ENCODE peak calls at places on chromosomes 11 and 22, in eight cellular contexts. G, Z, K, R, P, M, J and Y are unnamed samples.

GRCh38 chr11:1470681-1471611 is 15.6 kb downstream of the MOB2 start:
- DNase-seq in M (peak), K (no peak), G (no peak), Z (no peak), R (no peak), P (no peak), J (no peak), Y (no peak)

GRCh38 chr11:114482114-114482513 is 42.8 kb downstream of the REXO2 start:
- DNase-seq in P (no peak), R (no peak), G (no peak), M (no peak), J (no peak), Z (no peak), K (no peak), Y (no peak)

GRCh38 chr11:111531687-111532364 is 8.7 kb upstream of the LAYN start:
- DNase-seq in J (no peak), M (no peak), G (peak), Z (peak), R (peak), K (no peak), P (no peak), Y (peak)

GRCh38 chr11:122754553-122755322 is 83.6 kb upstream of the CRTAM start:
- DNase-seq in G (no peak), Z (peak), R (peak), K (no peak), J (no peak), M (peak), P (peak), Y (no peak)

GRCh38 chr22:19012308-19012990 is 76.4 kb upstream of the PRODH start:
- DNase-seq in P (no peak), Z (no peak), R (no peak), J (no peak), G (no peak), K (no peak), M (no peak), Y (no peak)

GRCh38 chr22:41222846-41223507 is 17.8 kb downstream of the CHADL start:
- DNase-seq in M (no peak), P (no peak), R (no peak), K (no peak), G (no peak), J (no peak), Z (no peak), Y (no peak)

GRCh38 chr11:120133216-120134105 is 4.5 kb downstream of the TRIM29 start:
- DNase-seq in G (no peak), M (peak), P (peak), K (no peak), Z (no peak), R (no peak), J (no peak), Y (no peak)

GRCh38 chr11:110513521-110514450 is 84.0 kb downstream of the FDX1 start:
- DNase-seq in Z (no peak), M (no peak), P (no peak), J (no peak), K (no peak), G (no peak), R (no peak), Y (no peak)

GRCh38 chr11:61890536-61891330 is 612 bp downstream of the FADS3 start:
- DNase-seq in P (peak), J (peak), Z (peak), M (peak), R (no peak), K (peak), G (peak), Y (peak)

GRCh38 chr22:40727607-40728325 is 48.5 kb downstream of the MCHR1 start:
- DNase-seq in R (no peak), P (no peak), Z (no peak), G (no peak), M (no peak), K (no peak), J (no peak), Y (no peak)

GRCh38 chr11:13681470-13681869 is 13.0 kb downstream of the FAR1 start:
- DNase-seq in G (no peak), K (no peak), P (no peak), M (no peak), R (no peak), Z (no peak), J (no peak), Y (no peak)

GRCh38 chr11:122116591-122116990 is 576 bp upstream of the BLID start:
- DNase-seq in P (no peak), M (no peak), J (no peak), K (no peak), Z (no peak), R (no peak), G (no peak), Y (no peak)

GRCh38 chr11:115500547-115501503 is 3.4 kb downstream of the CADM1 start:
- DNase-seq in P (no peak), Z (no peak), J (no peak), K (peak), R (no peak), G (peak), M (no peak), Y (no peak)

GRCh38 chr11:110514967-110515366 is 85.2 kb downstream of the FDX1 start:
- DNase-seq in J (no peak), Z (no peak), R (no peak), M (no peak), K (no peak), P (no peak), G (no peak), Y (no peak)

DNA sequence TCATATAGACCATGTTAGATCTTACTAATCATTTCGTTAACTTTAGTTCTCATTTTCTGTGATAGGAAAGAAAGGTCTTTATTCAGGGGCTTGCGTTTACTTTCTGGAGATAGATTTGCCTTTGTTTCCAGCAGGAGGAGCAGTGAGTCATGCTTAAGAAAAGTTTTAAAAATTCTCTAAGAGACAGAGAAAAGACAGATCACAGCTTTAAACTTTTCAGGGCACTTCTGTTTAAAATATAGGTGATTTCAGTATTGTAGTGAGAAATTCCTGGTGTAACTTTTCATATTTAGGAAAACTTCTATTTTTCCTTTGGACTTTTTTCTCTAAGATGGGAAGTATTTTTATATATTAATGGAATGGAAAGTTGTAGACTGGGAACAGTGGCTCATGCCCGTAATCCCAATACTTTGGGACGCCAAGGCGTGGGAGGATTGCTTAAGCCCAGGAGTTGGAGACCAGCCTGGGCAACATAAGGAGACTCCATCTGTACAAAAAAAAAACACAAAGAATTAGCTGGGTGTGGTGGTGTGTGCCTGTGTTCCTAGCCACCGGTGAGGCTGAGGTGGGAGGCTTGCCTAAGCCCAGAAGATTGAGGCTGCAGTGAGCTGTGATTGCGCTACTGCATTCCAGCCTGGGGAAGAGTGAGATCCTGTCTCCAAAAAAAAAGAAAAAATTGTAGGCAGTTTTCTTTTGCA is 60.3 kb downstream of the ATXN10 start:
- DNase-seq in R (no peak), Z (peak), G (peak), K (no peak), P (no peak), J (no peak), M (no peak), Y (no peak)
- TF ChIP-seq CTCF in R (peak), Z (peak), G (peak), K (peak), P (peak), J (no peak), M (peak), Y (peak)

GRCh38 chr11:60345489-60345888 is 18.4 kb downstream of the MS4A6E start:
- DNase-seq in Z (peak), G (no peak), R (no peak), K (peak), J (peak), M (no peak), P (peak), Y (no peak)
- TF ChIP-seq CTCF in Z (peak), G (peak), R (peak), K (peak), J (peak), M (no peak), P (peak), Y (peak)

GRCh38 chr11:11899401-11899800 is 57.6 kb downstream of the USP47 start:
- DNase-seq in G (no peak), K (no peak), M (no peak), P (no peak), R (no peak), Z (no peak), J (no peak), Y (no peak)
- TF ChIP-seq CTCF in G (peak), K (no peak), M (no peak), P (peak), R (no peak), Z (no peak), J (no peak), Y (no peak)

GRCh38 chr11:86537541-86538222 is 134.7 kb downstream of the ME3 start:
- DNase-seq in K (no peak), R (no peak), P (no peak), G (no peak), M (no peak), J (no peak), Z (no peak), Y (no peak)
- TF ChIP-seq CTCF in K (no peak), R (no peak), P (peak), G (peak), M (no peak), J (no peak), Z (no peak), Y (no peak)

GRCh38 chr11:60625262-60625661 is 74.2 kb upstream of the MS4A8 start:
- DNase-seq in Z (peak), K (no peak), J (peak), R (no peak), M (no peak), P (peak), G (peak), Y (peak)
- TF ChIP-seq CTCF in Z (peak), K (no peak), J (peak), R (peak), M (no peak), P (peak), G (peak), Y (peak)

GRCh38 chr22:44970291-44970690 is 39.5 kb downstream of the PHF21B start:
- DNase-seq in J (no peak), P (no peak), M (no peak), Z (no peak), R (no peak), G (no peak), K (no peak), Y (no peak)

GRCh38 chr22:44971651-44972362 is 38.0 kb downstream of the PHF21B start:
- DNase-seq in J (no peak), G (no peak), Z (no peak), M (no peak), R (no peak), P (no peak), K (no peak), Y (no peak)

GRCh38 chr22:44965171-44965570 is 44.6 kb downstream of the PHF21B start:
- DNase-seq in J (no peak), R (no peak), K (no peak), M (no peak), Z (no peak), P (no peak), G (no peak), Y (no peak)

GRCh38 chr22:44969817-44970216 is 40.0 kb downstream of the PHF21B start:
- DNase-seq in G (no peak), M (no peak), P (no peak), K (no peak), J (no peak), R (no peak), Z (no peak), Y (no peak)

DNA sequence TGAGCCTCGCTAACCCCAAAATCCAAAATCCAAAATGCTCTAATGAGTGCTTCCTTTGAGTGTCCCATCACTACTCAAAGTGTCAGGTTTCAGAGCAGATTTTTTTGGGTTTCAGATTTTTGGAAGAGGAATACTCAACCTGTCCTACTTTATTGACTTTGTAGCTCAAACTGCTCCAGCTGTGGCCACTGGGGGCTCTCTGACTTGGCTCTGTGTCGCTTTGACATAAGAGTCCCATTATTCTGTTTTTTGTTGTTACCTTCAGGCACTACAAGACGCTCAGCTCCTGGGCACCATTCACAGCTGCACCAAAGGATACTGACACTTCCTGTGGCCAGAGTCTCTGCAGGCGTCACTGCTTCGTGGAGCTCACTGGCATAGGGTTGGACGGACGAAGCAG is 41.1 kb downstream of the PHF21B start:
- DNase-seq in J (no peak), K (no peak), G (no peak), R (no peak), Z (no peak), M (no peak), P (no peak), Y (no peak)
- TF ChIP-seq CTCF in J (no peak), K (no peak), G (no peak), R (no peak), Z (peak), M (no peak), P (peak), Y (peak)

GRCh38 chr11:64068705-64069400 is 33.1 kb downstream of the FLRT1 start:
- DNase-seq in P (no peak), Z (no peak), G (no peak), R (no peak), M (no peak), K (no peak), J (no peak), Y (no peak)
- TF ChIP-seq CTCF in P (no peak), Z (no peak), G (no peak), R (no peak), M (no peak), K (no peak), J (no peak), Y (no peak)

DNA sequence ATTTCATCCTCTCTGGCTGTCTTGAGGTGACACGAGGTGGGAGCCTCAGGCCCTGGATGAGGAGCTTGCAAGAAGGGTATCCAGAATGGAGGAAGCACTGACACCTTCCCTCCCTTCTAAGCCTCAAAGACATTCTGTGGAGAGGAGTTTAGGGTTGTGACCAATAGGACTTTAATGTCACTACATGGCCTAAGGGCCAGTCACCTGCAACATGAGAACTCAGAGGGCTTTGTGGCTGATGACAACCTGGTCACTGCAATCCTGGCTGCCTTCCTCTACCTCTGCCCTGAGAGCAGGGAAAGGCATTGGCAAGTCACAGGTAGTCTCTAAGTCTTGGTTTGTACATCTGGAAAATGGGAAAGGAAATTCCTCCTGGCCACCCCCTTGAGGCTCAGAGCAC is 33.7 kb downstream of the PISD start:
- DNase-seq in Z (no peak), G (no peak), M (no peak), J (no peak), R (no peak), K (no peak), P (no peak), Y (no peak)
- TF ChIP-seq CTCF in Z (no peak), G (no peak), M (no peak), J (no peak), R (no peak), K (no peak), P (no peak), Y (no peak)

GRCh38 chr11:128877726-128878125 is 10.6 kb upstream of the KCNJ1 start:
- DNase-seq in P (no peak), K (no peak), R (no peak), Z (no peak), J (no peak), M (no peak), G (no peak), Y (no peak)
- TF ChIP-seq CTCF in P (no peak), K (no peak), R (no peak), Z (no peak), J (no peak), M (no peak), G (no peak), Y (no peak)

GRCh38 chr11:79077684-79078379 is 363.0 kb downstream of the TENM4 start:
- DNase-seq in G (no peak), Z (no peak), M (no peak), K (no peak), J (no peak), R (no peak), P (no peak), Y (no peak)

GRCh38 chr11:79080506-79080905 is 360.3 kb downstream of the TENM4 start:
- DNase-seq in J (no peak), K (no peak), P (no peak), Z (no peak), G (no peak), R (no peak), M (no peak), Y (peak)

GRCh38 chr11:79074547-79074946 is 366.3 kb downstream of the TENM4 start:
- DNase-seq in K (no peak), P (no peak), M (no peak), R (no peak), J (no peak), G (no peak), Z (no peak), Y (no peak)

GRCh38 chr11:79078999-79079398 is 361.8 kb downstream of the TENM4 start:
- DNase-seq in K (no peak), Z (no peak), M (no peak), P (no peak), G (no peak), R (no peak), J (no peak), Y (no peak)

GRCh38 chr11:79076526-79077115 is 364.2 kb downstream of the TENM4 start:
- DNase-seq in K (no peak), M (no peak), J (peak), G (peak), P (no peak), Z (peak), R (no peak), Y (no peak)
- TF ChIP-seq CTCF in K (peak), M (peak), J (peak), G (peak), P (peak), Z (peak), R (peak), Y (peak)